ENCODE peak calls at places on chromosomes 2 and 18, in four cellular contexts. One of them, this sample, is unnamed.

GRCh38 chr18:48355526-48356115 is 53.6 kb downstream of the ZBTB7C start:
- DNase-seq in A549: no peak
- DNase-seq in uterus: no peak
- DNase-seq in CD8-positive, alpha-beta memory T cell: no peak
- DNase-seq in this sample: no peak

GRCh38 chr2:108182489-108182888 is 57.3 kb upstream of the SULT1C3 start:
- DNase-seq in A549: no peak
- DNase-seq in uterus: no peak
- DNase-seq in CD8-positive, alpha-beta memory T cell: no peak
- DNase-seq in this sample: no peak

GRCh38 chr2:175414872-175415487 is 233.5 kb upstream of the ATP5MC3 start:
- DNase-seq in A549: peak; percentile 48
- DNase-seq in uterus: peak; percentile 20
- DNase-seq in CD8-positive, alpha-beta memory T cell: no peak
- DNase-seq in this sample: no peak

GRCh38 chr2:218733615-218734021 is 23.0 kb downstream of the TTLL4 start:
- DNase-seq in A549: peak; percentile 10
- DNase-seq in uterus: no peak
- DNase-seq in CD8-positive, alpha-beta memory T cell: no peak
- DNase-seq in this sample: no peak

GRCh38 chr2:84959494-84960156 is 11.3 kb upstream of the KCMF1 start:
- DNase-seq in A549: no peak
- DNase-seq in uterus: no peak
- DNase-seq in CD8-positive, alpha-beta memory T cell: no peak
- DNase-seq in this sample: no peak

GRCh38 chr2:224293976-224294375 is 107.9 kb downstream of the FAM124B start:
- DNase-seq in A549: no peak
- DNase-seq in uterus: no peak
- DNase-seq in CD8-positive, alpha-beta memory T cell: no peak
- DNase-seq in this sample: no peak

GRCh38 chr2:236653863-236654262 is 84.2 kb downstream of the ACKR3 start:
- DNase-seq in A549: no peak
- DNase-seq in uterus: no peak
- DNase-seq in CD8-positive, alpha-beta memory T cell: no peak
- DNase-seq in this sample: no peak

GRCh38 chr2:140990416-140990815 is 1140.4 kb downstream of the LRP1B start:
- DNase-seq in A549: no peak
- DNase-seq in uterus: no peak
- DNase-seq in CD8-positive, alpha-beta memory T cell: no peak
- DNase-seq in this sample: no peak

GRCh38 chr2:31822587-31822986 is 188.2 kb downstream of the MEMO1 start:
- DNase-seq in A549: no peak
- DNase-seq in uterus: no peak
- DNase-seq in CD8-positive, alpha-beta memory T cell: no peak
- DNase-seq in this sample: no peak

GRCh38 chr18:50982802-50983179 is 15.0 kb downstream of the ELAC1 start:
- DNase-seq in A549: no peak
- DNase-seq in uterus: no peak
- DNase-seq in CD8-positive, alpha-beta memory T cell: no peak
- DNase-seq in this sample: no peak

GRCh38 chr18:69444221-69444620 is 43.5 kb downstream of the DOK6 start:
- DNase-seq in A549: no peak
- DNase-seq in uterus: no peak
- DNase-seq in CD8-positive, alpha-beta memory T cell: no peak
- DNase-seq in this sample: no peak

GRCh38 chr2:148922776-148923175 is 47.7 kb downstream of the KIF5C start:
- DNase-seq in A549: no peak
- DNase-seq in uterus: no peak
- DNase-seq in CD8-positive, alpha-beta memory T cell: no peak
- DNase-seq in this sample: no peak

GRCh38 chr2:218284106-218284811 is 8.0 kb downstream of the TMBIM1 start:
- DNase-seq in A549: no peak
- DNase-seq in uterus: no peak
- DNase-seq in CD8-positive, alpha-beta memory T cell: peak; percentile 52
- DNase-seq in this sample: no peak

GRCh38 chr2:215038411-215038810 is 100.0 kb downstream of the ABCA12 start:
- DNase-seq in A549: no peak
- DNase-seq in uterus: no peak
- DNase-seq in CD8-positive, alpha-beta memory T cell: no peak
- DNase-seq in this sample: no peak

GRCh38 chr2:86417961-86418360 is 23.2 kb upstream of the KDM3A start:
- DNase-seq in A549: no peak
- DNase-seq in uterus: no peak
- DNase-seq in CD8-positive, alpha-beta memory T cell: no peak
- DNase-seq in this sample: no peak

GRCh38 chr2:54386993-54387590 is 69.0 kb upstream of the SPTBN1 start:
- DNase-seq in A549: no peak
- DNase-seq in uterus: peak; percentile 70
- DNase-seq in CD8-positive, alpha-beta memory T cell: no peak
- DNase-seq in this sample: no peak

GRCh38 chr2:235135990-235136561 is 184.3 kb downstream of the SH3BP4 start:
- DNase-seq in A549: peak; percentile 78
- DNase-seq in uterus: peak; percentile 67
- DNase-seq in CD8-positive, alpha-beta memory T cell: peak; percentile 2
- DNase-seq in this sample: peak; percentile 24

GRCh38 chr2:207734264-207734635 is 22.8 kb downstream of the CCNYL1 start:
- DNase-seq in A549: no peak
- DNase-seq in uterus: no peak
- DNase-seq in CD8-positive, alpha-beta memory T cell: no peak
- DNase-seq in this sample: no peak

DNA sequence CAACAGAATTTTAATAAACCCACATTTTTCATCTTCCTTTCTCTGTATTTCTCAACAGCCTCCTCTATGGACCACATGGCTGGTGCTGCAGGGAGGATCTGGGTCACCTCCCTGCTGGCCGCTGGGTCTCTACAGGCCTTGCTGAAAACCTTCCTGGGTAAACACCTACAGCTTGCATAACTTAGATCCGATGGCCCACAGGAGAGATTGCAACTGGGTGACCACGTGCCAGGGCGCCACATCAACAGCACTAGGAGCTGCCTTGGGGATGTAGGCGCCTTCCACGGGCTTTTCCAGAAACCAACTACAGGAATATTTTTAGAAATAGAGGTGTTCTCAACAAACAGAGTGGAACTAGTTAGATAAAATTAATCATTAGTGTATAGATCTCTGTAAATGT is 19.4 kb downstream of the TMEM18 start:
- DNase-seq in A549: no peak
- DNase-seq in uterus: no peak
- DNase-seq in CD8-positive, alpha-beta memory T cell: no peak
- DNase-seq in this sample: no peak
- H3K9me3 ChIP-seq in A549: peaks cover 5% of the 10 kb centered on the region
- H3K9me3 ChIP-seq in uterus: no peaks in the 10 kb centered on the region
- H3K9me3 ChIP-seq in CD8-positive, alpha-beta memory T cell: no peaks in the 10 kb centered on the region
- H3K9me3 ChIP-seq in this sample: no peaks in the 10 kb centered on the region

GRCh38 chr2:52857722-52858121 is 909.9 kb upstream of the CHAC2 start:
- DNase-seq in A549: no peak
- DNase-seq in uterus: no peak
- DNase-seq in CD8-positive, alpha-beta memory T cell: no peak
- DNase-seq in this sample: no peak

DNA sequence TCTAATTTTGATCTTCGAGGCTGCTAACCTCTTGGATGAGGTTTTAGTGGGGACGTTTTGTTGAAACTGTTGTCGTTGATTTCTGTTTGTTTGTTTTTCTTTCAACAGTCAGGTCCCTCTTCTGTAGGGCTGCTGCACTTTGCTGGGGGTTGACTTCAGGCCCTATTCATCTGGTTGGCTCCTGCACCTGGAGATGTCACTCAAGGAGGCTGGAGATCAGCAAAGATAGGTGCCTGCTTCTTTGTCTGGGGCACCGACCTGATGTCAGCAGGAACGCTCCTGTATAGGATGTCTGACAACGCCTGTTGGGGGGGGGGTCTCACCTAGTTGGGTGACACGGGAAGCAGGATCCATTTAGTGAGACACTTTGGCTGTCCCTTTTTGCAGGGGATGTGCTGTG is 915.6 kb upstream of the CHAC2 start:
- DNase-seq in A549: no peak
- DNase-seq in uterus: no peak
- DNase-seq in CD8-positive, alpha-beta memory T cell: no peak
- DNase-seq in this sample: no peak
- H3K9me3 ChIP-seq in A549: peaks cover 16% of the 10 kb centered on the region
- H3K9me3 ChIP-seq in uterus: no peaks in the 10 kb centered on the region
- H3K9me3 ChIP-seq in CD8-positive, alpha-beta memory T cell: no peaks in the 10 kb centered on the region
- H3K9me3 ChIP-seq in this sample: no peaks in the 10 kb centered on the region

GRCh38 chr2:12436483-12436882 is 280.3 kb upstream of the TRIB2 start:
- DNase-seq in A549: no peak
- DNase-seq in uterus: no peak
- DNase-seq in CD8-positive, alpha-beta memory T cell: no peak
- DNase-seq in this sample: no peak
- H3K9me3 ChIP-seq in A549: no peaks in the 10 kb centered on the region
- H3K9me3 ChIP-seq in uterus: no peaks in the 10 kb centered on the region
- H3K9me3 ChIP-seq in CD8-positive, alpha-beta memory T cell: no peaks in the 10 kb centered on the region
- H3K9me3 ChIP-seq in this sample: no peaks in the 10 kb centered on the region

GRCh38 chr2:170822292-170822884 is 5.7 kb downstream of the GAD1 start:
- DNase-seq in A549: no peak
- DNase-seq in uterus: no peak
- DNase-seq in CD8-positive, alpha-beta memory T cell: no peak
- DNase-seq in this sample: no peak
- H3K9me3 ChIP-seq in A549: no peaks in the 10 kb centered on the region
- H3K9me3 ChIP-seq in uterus: no peaks in the 10 kb centered on the region
- H3K9me3 ChIP-seq in CD8-positive, alpha-beta memory T cell: no peaks in the 10 kb centered on the region
- H3K9me3 ChIP-seq in this sample: no peaks in the 10 kb centered on the region

GRCh38 chr2:52264911-52265310 is 1233.0 kb upstream of the NRXN1 start:
- DNase-seq in A549: no peak
- DNase-seq in uterus: no peak
- DNase-seq in CD8-positive, alpha-beta memory T cell: no peak
- DNase-seq in this sample: no peak
- H3K9me3 ChIP-seq in A549: peaks cover 6% of the 10 kb centered on the region
- H3K9me3 ChIP-seq in uterus: no peaks in the 10 kb centered on the region
- H3K9me3 ChIP-seq in CD8-positive, alpha-beta memory T cell: no peaks in the 10 kb centered on the region
- H3K9me3 ChIP-seq in this sample: no peaks in the 10 kb centered on the region

GRCh38 chr2:240526521-240526920 is 31.3 kb downstream of the ANKMY1 start:
- DNase-seq in A549: no peak
- DNase-seq in uterus: no peak
- DNase-seq in CD8-positive, alpha-beta memory T cell: no peak
- DNase-seq in this sample: no peak

GRCh38 chr2:240528406-240529040 is 29.3 kb downstream of the ANKMY1 start:
- DNase-seq in A549: no peak
- DNase-seq in uterus: no peak
- DNase-seq in CD8-positive, alpha-beta memory T cell: no peak
- DNase-seq in this sample: no peak

GRCh38 chr2:240525802-240526201 is 32.0 kb downstream of the ANKMY1 start:
- DNase-seq in A549: no peak
- DNase-seq in uterus: no peak
- DNase-seq in CD8-positive, alpha-beta memory T cell: no peak
- DNase-seq in this sample: no peak

GRCh38 chr2:240524963-240525718 is 32.6 kb downstream of the ANKMY1 start:
- DNase-seq in A549: no peak
- DNase-seq in uterus: no peak
- DNase-seq in CD8-positive, alpha-beta memory T cell: no peak
- DNase-seq in this sample: no peak

DNA sequence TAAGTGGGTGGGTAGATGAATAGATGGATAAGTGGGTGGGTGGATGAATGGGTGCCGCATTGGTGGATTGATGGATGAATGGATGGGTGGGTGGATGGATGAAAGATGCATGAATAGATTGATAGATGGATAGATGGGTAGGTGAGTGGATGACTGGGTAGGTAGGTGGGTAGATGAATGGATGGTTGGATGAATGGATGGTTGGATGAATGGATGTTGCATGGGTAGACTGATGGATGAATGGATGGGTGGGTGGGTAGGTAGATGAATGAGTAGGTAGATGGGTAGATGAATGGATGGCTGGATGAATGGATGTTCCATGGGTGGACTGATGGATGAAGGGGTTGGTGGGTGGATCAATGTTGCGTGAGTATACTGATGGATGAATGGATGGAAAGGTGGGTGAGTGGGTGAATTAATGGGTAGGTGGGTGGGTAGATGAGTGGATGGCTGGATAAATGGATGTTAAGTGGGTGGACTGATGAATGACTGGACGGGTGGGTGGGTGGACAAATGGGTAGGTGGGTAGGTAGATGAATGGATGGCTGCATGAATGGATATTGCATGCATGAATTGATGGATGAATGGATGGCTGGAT is 30.5 kb downstream of the ANKMY1 start:
- DNase-seq in A549: no peak
- DNase-seq in uterus: no peak
- DNase-seq in CD8-positive, alpha-beta memory T cell: no peak
- DNase-seq in this sample: no peak
- H3K9me3 ChIP-seq in A549: peaks cover 61% of the 10 kb centered on the region
- H3K9me3 ChIP-seq in uterus: no peaks in the 10 kb centered on the region
- H3K9me3 ChIP-seq in CD8-positive, alpha-beta memory T cell: peaks cover 10% of the 10 kb centered on the region
- H3K9me3 ChIP-seq in this sample: peaks cover 5% of the 10 kb centered on the region